ENCODE peak calls at places on chromosomes 16 and 17, in eight cellular contexts. W is hypothalamus; J is Calu3; U is T-helper 1 cell; E is left cardiac atrium; T is NCI-H146; F is CD8-positive, alpha-beta memory T cell; Y is RPMI7951. A is an unnamed sample.

GRCh38 chr16:67177743-67178699 is 5.7 kb downstream of the MATCAP1 start:
- DNase-seq in E (peak; percentile 70), Y (peak; percentile 59), U (peak; percentile 53), W (peak; percentile 28), F (peak; percentile 75), T (peak; percentile 92), J (peak; percentile 91), A (peak; percentile 88)

GRCh38 chr17:63425478-63425877 is 20.6 kb downstream of the CYB561 start:
- DNase-seq in F (peak; percentile 78), U (peak; percentile 61), Y (peak; percentile 65), W (peak; percentile 75), E (peak; percentile 80), J (peak; percentile 66), T (peak; percentile 75), A (peak; percentile 89)

GRCh38 chr16:16075463-16076399 is 126.3 kb downstream of the ABCC1 start:
- DNase-seq in J (no peak), F (no peak), U (no peak), W (peak; percentile 20), E (peak; percentile 54), Y (no peak), T (no peak), A (no peak)

GRCh38 chr16:12874135-12874534 is 27.3 kb upstream of the SHISA9 start:
- DNase-seq in T (no peak), U (no peak), F (no peak), E (no peak), Y (peak; percentile 79), J (no peak), W (no peak), A (no peak)

GRCh38 chr16:83606486-83607030 is 201.2 kb upstream of the HSBP1 start:
- DNase-seq in T (no peak), F (no peak), Y (no peak), W (no peak), J (peak; percentile 25), E (no peak), U (no peak), A (no peak)

GRCh38 chr16:12098429-12099310 is 122.1 kb downstream of the SNX29 start:
- DNase-seq in T (no peak), W (no peak), F (no peak), U (no peak), Y (no peak), J (no peak), E (peak; percentile 7), A (no peak)

GRCh38 chr17:1038459-1039118 is 41.7 kb downstream of the TIMM22 start:
- DNase-seq in U (no peak), Y (no peak), T (no peak), J (no peak), W (no peak), E (no peak), F (no peak), A (no peak)

GRCh38 chr17:29621751-29622194 is 939 bp downstream of the CORO6 start:
- DNase-seq in U (no peak), J (no peak), T (no peak), E (no peak), F (no peak), Y (peak; percentile 91), W (no peak), A (no peak)

GRCh38 chr17:77611791-77612466 is 346.6 kb upstream of the TNRC6C start:
- DNase-seq in U (no peak), E (no peak), T (no peak), W (no peak), F (no peak), Y (no peak), J (no peak), A (no peak)

GRCh38 chr17:74280093-74280513 is 6.1 kb downstream of the DNAI2 start:
- DNase-seq in T (no peak), J (no peak), W (no peak), F (peak; percentile 73), U (peak; percentile 31), Y (no peak), E (peak; percentile 66), A (peak; percentile 71)

GRCh38 chr16:81076566-81077076 is 417 bp downstream of the C16orf46 start:
- DNase-seq in U (peak; percentile 89), F (peak; percentile 94), W (peak; percentile 95), J (peak; percentile 94), E (peak; percentile 91), T (peak; percentile 86), Y (peak; percentile 79), A (peak; percentile 94)

GRCh38 chr16:67661101-67661661 is 421 bp downstream of the PARD6A start:
- DNase-seq in Y (no peak), W (peak; percentile 17), T (no peak), J (no peak), F (no peak), E (no peak), U (no peak), A (peak; percentile 70)

GRCh38 chr16:68626557-68626956 is 18.6 kb upstream of the CDH3 start:
- DNase-seq in W (no peak), U (no peak), F (no peak), Y (peak; percentile 75), J (no peak), T (no peak), E (no peak), A (no peak)

GRCh38 chr17:39143552-39144093 is 7.8 kb downstream of the PLXDC1 start:
- DNase-seq in F (no peak), U (no peak), E (peak; percentile 73), T (no peak), Y (no peak), J (no peak), W (no peak), A (peak; percentile 90)

GRCh38 chr17:70636517-70637133 is 467.3 kb downstream of the KCNJ2 start:
- DNase-seq in W (no peak), Y (peak; percentile 25), U (no peak), F (no peak), T (peak; percentile 58), J (peak; percentile 25), E (no peak), A (no peak)

GRCh38 chr16:68190745-68191510 is 45.0 kb downstream of the ESRP2 start:
- DNase-seq in Y (no peak), J (no peak), F (no peak), E (no peak), W (peak; percentile 17), U (no peak), T (no peak), A (no peak)

A was measured in right cardiac atrium.